ENCODE peak calls at places on chromosomes 4 and X, in six cellular contexts. One of them, this sample, is unnamed. For H3K9me3 and H3K27me3, the result is how much of the 10 kb centered on the place peaks cover.

GRCh38 chrX:30170900-30171299 is 44.5 kb upstream of the MAGEB2 start:
- DNase-seq in lung: no peak
- DNase-seq in hepatocyte: no peak
- DNase-seq in endodermal cell: no peak
- DNase-seq in CD8-positive, alpha-beta memory T cell: no peak
- DNase-seq in NT2/D1: no peak
- DNase-seq in this sample: no peak

GRCh38 chr4:5572751-5573150 is 135.6 kb downstream of the EVC2 start:
- DNase-seq in CD8-positive, alpha-beta memory T cell: no peak
- DNase-seq in hepatocyte: no peak
- DNase-seq in lung: no peak
- DNase-seq in endodermal cell: no peak
- DNase-seq in NT2/D1: no peak
- DNase-seq in this sample: no peak

GRCh38 chrX:44342866-44343265 is 606 bp downstream of the EFHC2 start:
- DNase-seq in lung: no peak
- DNase-seq in NT2/D1: no peak
- DNase-seq in hepatocyte: no peak
- DNase-seq in CD8-positive, alpha-beta memory T cell: no peak
- DNase-seq in endodermal cell: no peak
- DNase-seq in this sample: no peak

GRCh38 chr4:142551513-142552280 is 294.4 kb downstream of the INPP4B start:
- DNase-seq in CD8-positive, alpha-beta memory T cell: no peak
- DNase-seq in NT2/D1: no peak
- DNase-seq in lung: no peak
- DNase-seq in endodermal cell: no peak
- DNase-seq in hepatocyte: no peak
- DNase-seq in this sample: no peak

GRCh38 chrX:115561605-115562491 is 874 bp downstream of the PLS3 start:
- DNase-seq in hepatocyte: peak
- DNase-seq in endodermal cell: peak
- DNase-seq in CD8-positive, alpha-beta memory T cell: no peak
- DNase-seq in lung: peak
- DNase-seq in NT2/D1: no peak
- DNase-seq in this sample: peak

GRCh38 chr4:75948822-75949444 is 8.1 kb upstream of the NAAA start:
- DNase-seq in hepatocyte: peak
- DNase-seq in CD8-positive, alpha-beta memory T cell: no peak
- DNase-seq in endodermal cell: no peak
- DNase-seq in lung: no peak
- DNase-seq in NT2/D1: no peak
- DNase-seq in this sample: no peak

GRCh38 chrX:31098081-31098480 is 26.2 kb upstream of the FTHL17 start:
- DNase-seq in hepatocyte: no peak
- DNase-seq in NT2/D1: no peak
- DNase-seq in lung: no peak
- DNase-seq in endodermal cell: no peak
- DNase-seq in CD8-positive, alpha-beta memory T cell: no peak
- DNase-seq in this sample: no peak

GRCh38 chrX:29826651-29827206 is 388.6 kb upstream of the MAGEB2 start:
- DNase-seq in hepatocyte: no peak
- DNase-seq in endodermal cell: no peak
- DNase-seq in CD8-positive, alpha-beta memory T cell: no peak
- DNase-seq in NT2/D1: no peak
- DNase-seq in lung: no peak
- DNase-seq in this sample: no peak

GRCh38 chrX:65667503-65668355 is at the start of gene MSN:
- DNase-seq in NT2/D1: peak
- DNase-seq in endodermal cell: peak
- DNase-seq in CD8-positive, alpha-beta memory T cell: peak
- DNase-seq in hepatocyte: peak
- DNase-seq in lung: peak
- DNase-seq in this sample: peak

GRCh38 chr4:47551682-47552081 is 66.6 kb downstream of the ATP10D start:
- DNase-seq in lung: no peak
- DNase-seq in CD8-positive, alpha-beta memory T cell: no peak
- DNase-seq in hepatocyte: no peak
- DNase-seq in endodermal cell: no peak
- DNase-seq in NT2/D1: no peak
- DNase-seq in this sample: no peak

GRCh38 chr4:173370130-173370476 is 651 bp upstream of the SAP30 start:
- DNase-seq in CD8-positive, alpha-beta memory T cell: no peak
- DNase-seq in endodermal cell: no peak
- DNase-seq in lung: peak
- DNase-seq in hepatocyte: no peak
- DNase-seq in NT2/D1: no peak
- DNase-seq in this sample: no peak

GRCh38 chr4:125444166-125444565 is 129.4 kb downstream of the FAT4 start:
- DNase-seq in endodermal cell: no peak
- DNase-seq in hepatocyte: no peak
- DNase-seq in CD8-positive, alpha-beta memory T cell: no peak
- DNase-seq in lung: no peak
- DNase-seq in NT2/D1: no peak
- DNase-seq in this sample: no peak

GRCh38 chr4:100014616-100015015 is 64.5 kb upstream of the H2AZ1 start:
- DNase-seq in lung: no peak
- DNase-seq in CD8-positive, alpha-beta memory T cell: no peak
- DNase-seq in endodermal cell: no peak
- DNase-seq in NT2/D1: no peak
- DNase-seq in hepatocyte: no peak
- DNase-seq in this sample: no peak

GRCh38 chr4:39931441-39931901 is 46.2 kb downstream of the PDS5A start:
- DNase-seq in NT2/D1: no peak
- DNase-seq in hepatocyte: peak
- DNase-seq in CD8-positive, alpha-beta memory T cell: no peak
- DNase-seq in endodermal cell: no peak
- DNase-seq in lung: no peak
- DNase-seq in this sample: no peak

GRCh38 chrX:107699611-107700010 is 71.3 kb downstream of the PRPS1 start:
- DNase-seq in endodermal cell: peak
- DNase-seq in NT2/D1: no peak
- DNase-seq in CD8-positive, alpha-beta memory T cell: no peak
- DNase-seq in hepatocyte: no peak
- DNase-seq in lung: no peak
- DNase-seq in this sample: no peak

GRCh38 chrX:108270739-108271396 is 167.4 kb downstream of the COL4A6 start:
- DNase-seq in hepatocyte: peak
- DNase-seq in NT2/D1: no peak
- DNase-seq in endodermal cell: no peak
- DNase-seq in lung: no peak
- DNase-seq in CD8-positive, alpha-beta memory T cell: no peak
- DNase-seq in this sample: no peak

GRCh38 chr4:142016031-142016430 is 379.6 kb downstream of the IL15 start:
- DNase-seq in lung: no peak
- DNase-seq in endodermal cell: no peak
- DNase-seq in CD8-positive, alpha-beta memory T cell: no peak
- DNase-seq in hepatocyte: no peak
- DNase-seq in NT2/D1: no peak
- DNase-seq in this sample: no peak

GRCh38 chr4:2257361-2258001 is 4.4 kb downstream of the MXD4 start:
- DNase-seq in CD8-positive, alpha-beta memory T cell: no peak
- DNase-seq in NT2/D1: no peak
- DNase-seq in endodermal cell: peak
- DNase-seq in hepatocyte: no peak
- DNase-seq in lung: peak
- DNase-seq in this sample: peak

GRCh38 chr4:77911842-77912450 is 49.3 kb downstream of the MRPL1 start:
- DNase-seq in hepatocyte: no peak
- DNase-seq in lung: no peak
- DNase-seq in NT2/D1: no peak
- DNase-seq in endodermal cell: no peak
- DNase-seq in CD8-positive, alpha-beta memory T cell: no peak
- DNase-seq in this sample: no peak

GRCh38 chr4:61003301-61003700 is 196.8 kb upstream of the ADGRL3 start:
- DNase-seq in CD8-positive, alpha-beta memory T cell: no peak
- DNase-seq in endodermal cell: no peak
- DNase-seq in lung: no peak
- DNase-seq in hepatocyte: no peak
- DNase-seq in NT2/D1: no peak
- DNase-seq in this sample: no peak

GRCh38 chr4:53100801-53101581 is 238.9 kb downstream of the RASL11B start:
- DNase-seq in NT2/D1: no peak
- DNase-seq in hepatocyte: no peak
- DNase-seq in endodermal cell: no peak
- DNase-seq in CD8-positive, alpha-beta memory T cell: no peak
- DNase-seq in lung: no peak
- DNase-seq in this sample: no peak

GRCh38 chr4:154332681-154333421 is 158.7 kb downstream of the DCHS2 start:
- DNase-seq in NT2/D1: no peak
- DNase-seq in lung: no peak
- DNase-seq in CD8-positive, alpha-beta memory T cell: peak
- DNase-seq in hepatocyte: peak
- DNase-seq in endodermal cell: peak
- DNase-seq in this sample: no peak

GRCh38 chrX:130741584-130741983 is 161.4 kb downstream of the ENOX2 start:
- DNase-seq in lung: no peak
- DNase-seq in endodermal cell: no peak
- DNase-seq in CD8-positive, alpha-beta memory T cell: no peak
- DNase-seq in NT2/D1: no peak
- DNase-seq in hepatocyte: no peak
- DNase-seq in this sample: no peak

GRCh38 chr4:48333587-48333986 is 7.7 kb upstream of the SLAIN2 start:
- DNase-seq in endodermal cell: no peak
- DNase-seq in NT2/D1: no peak
- DNase-seq in hepatocyte: no peak
- DNase-seq in CD8-positive, alpha-beta memory T cell: no peak
- DNase-seq in lung: no peak
- DNase-seq in this sample: no peak

GRCh38 chr4:18844726-18845125 is 823.2 kb upstream of the LCORL start:
- DNase-seq in CD8-positive, alpha-beta memory T cell: no peak
- DNase-seq in NT2/D1: no peak
- DNase-seq in hepatocyte: no peak
- DNase-seq in lung: no peak
- DNase-seq in endodermal cell: no peak
- DNase-seq in this sample: no peak

GRCh38 chr4:123361195-123361861 is 35.3 kb upstream of the SPRY1 start:
- DNase-seq in CD8-positive, alpha-beta memory T cell: no peak
- DNase-seq in lung: no peak
- DNase-seq in hepatocyte: peak
- DNase-seq in NT2/D1: no peak
- DNase-seq in endodermal cell: no peak
- DNase-seq in this sample: no peak

GRCh38 chrX:46796574-46797191 is 37.8 kb upstream of the SLC9A7 start:
- DNase-seq in endodermal cell: peak
- DNase-seq in hepatocyte: peak
- DNase-seq in CD8-positive, alpha-beta memory T cell: peak
- DNase-seq in NT2/D1: peak
- DNase-seq in lung: peak
- DNase-seq in this sample: peak

GRCh38 chr4:190017357-190018200 is 9.5 kb downstream of the FRG2 start:
- DNase-seq in lung: no peak
- DNase-seq in NT2/D1: no peak
- DNase-seq in hepatocyte: peak
- DNase-seq in endodermal cell: peak
- DNase-seq in CD8-positive, alpha-beta memory T cell: no peak
- DNase-seq in this sample: no peak

GRCh38 chrX:47218920-47219815 is 687 bp downstream of the CDK16 start:
- DNase-seq in hepatocyte: peak
- DNase-seq in endodermal cell: peak
- DNase-seq in NT2/D1: no peak
- DNase-seq in lung: peak
- DNase-seq in CD8-positive, alpha-beta memory T cell: peak
- DNase-seq in this sample: no peak

GRCh38 chr4:89838005-89838404 is 1.0 kb upstream of the SNCA start:
- DNase-seq in NT2/D1: no peak
- DNase-seq in lung: no peak
- DNase-seq in CD8-positive, alpha-beta memory T cell: no peak
- DNase-seq in hepatocyte: peak
- DNase-seq in endodermal cell: peak
- DNase-seq in this sample: no peak

DNA sequence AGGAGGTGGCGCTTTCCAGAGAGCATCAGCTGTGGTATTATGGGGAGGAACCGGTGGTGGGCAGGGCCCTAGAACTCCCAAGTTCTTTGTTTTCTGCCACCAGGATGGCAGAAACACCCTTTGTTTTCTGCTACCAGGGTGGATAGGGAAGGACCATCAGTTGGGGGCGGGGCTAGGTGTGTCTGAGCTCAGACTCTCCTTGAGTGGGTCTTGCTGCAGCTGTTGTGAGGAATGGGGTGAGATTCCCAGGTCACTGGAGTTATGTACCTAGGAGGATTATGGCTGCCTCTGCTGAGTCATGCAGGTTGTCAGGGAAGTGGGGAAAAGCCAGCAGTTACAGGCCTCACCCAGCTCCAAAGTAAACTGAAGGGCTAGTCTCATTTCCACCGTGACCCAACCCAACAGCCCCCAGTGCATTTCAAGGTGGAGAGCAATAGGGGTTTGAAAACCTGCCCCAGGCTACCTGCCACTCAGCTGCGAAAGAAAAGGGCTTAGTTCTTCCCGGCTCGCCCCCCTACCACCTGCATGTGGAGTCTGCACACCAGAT is 167.8 kb upstream of the FAM241A start:
- DNase-seq in CD8-positive, alpha-beta memory T cell: no peak
- DNase-seq in NT2/D1: no peak
- DNase-seq in hepatocyte: no peak
- DNase-seq in endodermal cell: no peak
- DNase-seq in lung: no peak
- DNase-seq in this sample: no peak
- H3K9me3 ChIP-seq in CD8-positive, alpha-beta memory T cell: under half
- H3K9me3 ChIP-seq in NT2/D1: under half
- H3K9me3 ChIP-seq in hepatocyte: under half
- H3K9me3 ChIP-seq in endodermal cell: under half
- H3K9me3 ChIP-seq in lung: under half
- H3K9me3 ChIP-seq in this sample: under half

GRCh38 chrX:55759478-55759877 is 41.9 kb downstream of the RRAGB start:
- DNase-seq in endodermal cell: no peak
- DNase-seq in hepatocyte: no peak
- DNase-seq in lung: no peak
- DNase-seq in NT2/D1: no peak
- DNase-seq in CD8-positive, alpha-beta memory T cell: no peak
- DNase-seq in this sample: no peak
- H3K27me3 ChIP-seq in endodermal cell: under half
- H3K27me3 ChIP-seq in hepatocyte: under half
- H3K27me3 ChIP-seq in lung: under half
- H3K27me3 ChIP-seq in NT2/D1: under half
- H3K27me3 ChIP-seq in CD8-positive, alpha-beta memory T cell: under half
- H3K27me3 ChIP-seq in this sample: under half

GRCh38 chr4:112536123-112536522 is 20.1 kb upstream of the NEUROG2 start:
- DNase-seq in NT2/D1: no peak
- DNase-seq in hepatocyte: no peak
- DNase-seq in CD8-positive, alpha-beta memory T cell: no peak
- DNase-seq in lung: no peak
- DNase-seq in endodermal cell: no peak
- DNase-seq in this sample: no peak
- H3K9me3 ChIP-seq in NT2/D1: under half
- H3K9me3 ChIP-seq in hepatocyte: under half
- H3K9me3 ChIP-seq in CD8-positive, alpha-beta memory T cell: under half
- H3K9me3 ChIP-seq in lung: under half
- H3K9me3 ChIP-seq in endodermal cell: under half
- H3K9me3 ChIP-seq in this sample: under half

DNA sequence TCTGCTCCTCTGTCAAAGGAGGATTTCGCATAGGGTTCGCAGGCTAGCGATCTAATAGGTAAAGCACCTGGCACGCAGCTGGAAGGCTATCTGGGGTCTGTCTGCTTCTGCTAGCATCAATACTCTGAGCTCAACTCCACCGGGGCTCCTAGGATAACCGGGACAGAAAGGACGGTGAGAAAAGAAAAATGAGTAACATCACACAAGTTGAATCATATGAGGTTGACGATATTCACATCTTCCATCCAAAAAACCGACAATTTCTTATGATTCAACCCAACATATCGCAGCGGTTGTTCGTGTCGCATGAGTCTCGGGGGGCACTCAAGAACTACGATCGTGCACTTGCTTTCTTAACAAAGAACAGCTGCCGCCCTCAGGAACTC is 1.8 kb downstream of the PROM1 start:
- DNase-seq in NT2/D1: no peak
- DNase-seq in hepatocyte: no peak
- DNase-seq in endodermal cell: peak
- DNase-seq in CD8-positive, alpha-beta memory T cell: no peak
- DNase-seq in lung: no peak
- DNase-seq in this sample: no peak
- H3K27me3 ChIP-seq in NT2/D1: under half
- H3K27me3 ChIP-seq in hepatocyte: half or more
- H3K27me3 ChIP-seq in endodermal cell: under half
- H3K27me3 ChIP-seq in CD8-positive, alpha-beta memory T cell: under half
- H3K27me3 ChIP-seq in lung: under half
- H3K27me3 ChIP-seq in this sample: under half